ENCODE peak calls at places on chromosomes 12 and 14, in eight cellular contexts. B is bronchial epithelial cell, L is dorsolateral prefrontal cortex, H is left ventricle myocardium inferior, D is HFF-Myc, E is tibial artery, X is AG09309, T is epithelial cell of esophagus. I is an unnamed sample.

GRCh38 chr14:104650057-104650980 is 39.1 kb upstream of the INF2 start:
- DNase-seq in L (peak), D (no peak), E (peak), T (peak), X (no peak), H (peak), B (peak), I (no peak)

GRCh38 chr12:57539134-57539768 is 7.7 kb downstream of the DCTN2 start:
- DNase-seq in T (no peak), L (no peak), B (no peak), X (no peak), H (no peak), D (no peak), E (no peak), I (no peak)

GRCh38 chr14:65750906-65751305 is 338.4 kb downstream of the FUT8 start:
- DNase-seq in T (no peak), H (no peak), X (no peak), L (no peak), B (no peak), E (no peak), D (no peak), I (no peak)

GRCh38 chr12:125065021-125065752 is at the start of gene AACS:
- DNase-seq in L (peak), B (peak), E (peak), H (peak), D (no peak), T (peak), X (no peak), I (no peak)

GRCh38 chr12:60191676-60192359 is 596.0 kb downstream of the SLC16A7 start:
- DNase-seq in H (no peak), L (no peak), T (peak), E (no peak), D (no peak), B (peak), X (no peak), I (no peak)

GRCh38 chr14:53458368-53458814 is 305.3 kb upstream of the DDHD1 start:
- DNase-seq in T (peak), E (no peak), B (peak), D (peak), H (no peak), X (peak), L (no peak), I (no peak)

GRCh38 chr14:104399432-104400155 is 180.0 kb upstream of the C14orf180 start:
- DNase-seq in E (no peak), T (no peak), B (no peak), D (no peak), L (no peak), H (no peak), X (no peak), I (no peak)

GRCh38 chr12:118526255-118527095 is 150.1 kb downstream of the SUDS3 start:
- DNase-seq in D (no peak), E (no peak), H (peak), X (no peak), L (no peak), T (no peak), B (no peak), I (no peak)

GRCh38 chr12:85877459-85877858 is 3.4 kb downstream of the NTS start:
- DNase-seq in B (no peak), D (no peak), X (no peak), T (no peak), H (no peak), E (no peak), L (no peak), I (no peak)

GRCh38 chr12:132475304-132476037 is 14.5 kb upstream of the FBRSL1 start:
- DNase-seq in D (no peak), H (no peak), L (no peak), T (no peak), X (no peak), B (no peak), E (no peak), I (no peak)

GRCh38 chr14:77124345-77125274 is 17.0 kb downstream of the ZDHHC22 start:
- DNase-seq in H (peak), E (no peak), X (no peak), L (peak), B (no peak), D (no peak), T (peak), I (no peak)

GRCh38 chr14:77119852-77120251 is 21.7 kb downstream of the ZDHHC22 start:
- DNase-seq in B (no peak), T (no peak), D (no peak), H (no peak), L (no peak), E (no peak), X (no peak), I (no peak)

GRCh38 chr14:77123381-77124344 is 17.9 kb downstream of the ZDHHC22 start:
- DNase-seq in B (peak), D (no peak), L (no peak), E (no peak), X (no peak), T (peak), H (peak), I (no peak)

GRCh38 chr14:77120771-77121743 is 20.5 kb downstream of the ZDHHC22 start:
- DNase-seq in X (no peak), E (no peak), T (no peak), B (no peak), L (no peak), D (no peak), H (no peak), I (no peak)

GRCh38 chr14:77122555-77123125 is 19.0 kb downstream of the ZDHHC22 start:
- DNase-seq in E (no peak), L (no peak), B (no peak), T (no peak), D (no peak), X (no peak), H (no peak), I (no peak)
- H3K4me3 ChIP-seq in E (no peak), L (no peak), B (no peak), T (no peak), D (no peak), X (no peak), H (no peak), I (no peak)

DNA sequence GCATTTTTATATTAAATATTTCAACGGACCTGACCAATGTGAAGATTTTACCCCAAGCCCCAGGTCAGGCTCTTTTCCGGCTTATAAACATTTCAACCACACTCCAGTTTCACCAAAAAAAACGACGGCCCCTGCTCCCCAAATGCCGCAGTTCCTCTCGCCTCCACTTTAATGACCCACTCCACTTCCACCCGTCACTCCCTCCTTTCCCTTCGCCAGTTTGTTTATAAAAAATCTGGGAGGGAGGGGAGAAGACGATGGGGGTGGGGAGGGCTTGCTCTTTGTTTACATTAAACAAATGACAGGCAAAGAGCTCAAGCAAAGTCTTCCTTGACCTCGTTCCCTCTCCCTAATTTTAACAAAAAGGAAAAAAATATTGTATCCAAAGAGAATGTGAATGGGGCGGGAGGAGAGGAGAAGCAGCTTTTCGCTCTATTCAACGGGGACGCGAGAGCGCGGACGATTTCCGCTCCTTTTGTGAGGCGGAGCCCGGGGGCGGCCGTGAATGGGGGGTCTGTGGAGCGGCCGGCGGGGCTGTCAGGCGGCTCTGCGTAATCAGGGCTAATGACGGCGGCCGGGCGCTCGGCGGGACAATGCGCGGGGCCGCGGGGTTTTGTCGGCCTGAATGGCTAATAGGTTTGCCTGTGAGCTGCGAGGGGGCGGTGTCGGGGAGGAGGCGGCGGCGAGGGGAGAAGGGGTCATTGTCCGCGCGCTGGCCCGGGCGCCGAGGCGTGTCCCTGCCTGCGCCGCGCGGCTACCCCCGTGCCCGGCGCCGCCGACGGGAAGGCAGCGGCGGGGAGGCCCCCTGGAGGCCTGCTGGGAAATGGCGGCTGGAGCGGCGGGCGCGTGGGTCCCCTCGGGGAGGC is 5.7 kb downstream of the SIX6 start:
- DNase-seq in X (no peak), E (peak), D (no peak), H (no peak), L (no peak), T (no peak), B (no peak), I (no peak)
- TF ChIP-seq CTCF in X (peak), E (peak), D (peak), H (peak), L (no peak), T (no peak), B (peak), I (peak)

GRCh38 chr12:105057174-105057573 is 27.1 kb downstream of the ALDH1L2 start:
- DNase-seq in L (no peak), B (peak), E (no peak), T (no peak), H (no peak), X (no peak), D (no peak), I (no peak)
- H3K4me3 ChIP-seq in L (no peak), B (no peak), E (no peak), T (no peak), H (no peak), X (no peak), D (no peak), I (no peak)

DNA sequence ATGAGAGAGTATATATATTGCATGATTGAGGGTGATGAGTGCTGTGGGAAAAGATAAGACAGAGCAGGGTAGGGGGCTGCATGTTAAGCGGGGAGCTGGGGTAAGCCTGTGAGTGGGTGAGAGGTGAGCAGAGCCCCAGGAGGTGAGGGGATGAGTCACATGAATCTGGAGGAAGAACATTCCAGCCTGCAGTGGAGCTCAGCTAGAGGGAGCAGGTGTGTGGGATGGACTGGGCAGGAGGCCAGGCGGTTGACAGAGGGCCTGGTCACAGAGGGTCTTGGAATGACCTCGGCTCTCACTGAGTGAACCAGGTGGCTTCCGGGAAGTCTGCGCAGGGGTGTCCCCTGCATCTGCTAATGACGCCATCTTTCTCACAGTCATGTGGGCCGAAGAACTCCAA is 44.4 kb downstream of the GIT2 start:
- DNase-seq in D (no peak), X (no peak), E (no peak), H (peak), B (peak), L (no peak), T (peak), I (peak)
- TF ChIP-seq CTCF in D (no peak), X (no peak), E (no peak), H (no peak), B (peak), L (no peak), T (no peak), I (peak)

DNA sequence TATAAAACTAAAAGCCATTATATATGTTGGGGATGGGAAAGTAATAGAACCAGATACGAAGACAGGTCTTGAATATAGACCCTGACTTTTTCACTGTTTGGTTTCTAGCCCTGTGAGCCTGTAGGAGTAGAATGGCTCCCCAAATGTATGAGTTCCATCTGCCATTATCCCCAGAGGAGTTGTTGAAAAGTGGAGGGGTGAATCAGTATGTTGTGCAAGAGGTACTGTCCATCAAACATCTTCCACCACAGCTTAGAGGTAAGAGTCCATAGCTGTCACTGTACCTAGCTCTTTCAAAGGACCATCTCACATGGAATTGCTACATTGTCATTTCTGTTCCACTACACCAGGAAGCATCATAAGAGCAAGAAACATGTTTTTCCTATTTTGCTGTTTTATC is 1.1 kb downstream of the NCAPD2 start:
- DNase-seq in L (no peak), H (no peak), X (no peak), B (peak), D (no peak), T (peak), E (no peak), I (no peak)
- H3K4me3 ChIP-seq in L (peak), H (peak), X (peak), B (no peak), D (peak), T (peak), E (peak), I (peak)

I was measured in AG04449.